ENCODE peak calls at places on chromosomes 13 and 19, in seven cellular contexts. D is lower leg skin, W is Peyer's patch, U is IMR-90, A is tibial nerve, J is transverse colon, K is ovary. B is an unnamed sample.

GRCh38 chr13:20492641-20493040 is 33.0 kb downstream of the CRYL1 start:
- DNase-seq in K (no peak), U (peak; percentile 65), A (no peak), D (no peak), J (peak; percentile 30), W (no peak), B (peak; percentile 30)

GRCh38 chr13:40096357-40096911 is 441.0 kb downstream of the COG6 start:
- DNase-seq in W (peak; percentile 61), U (no peak), A (no peak), D (no peak), K (no peak), J (no peak), B (no peak)

GRCh38 chr13:32426981-32427851 is 714 bp downstream of the N4BP2L1 start:
- DNase-seq in A (peak; percentile 20), W (peak; percentile 78), D (peak; percentile 90), U (peak; percentile 29), J (peak; percentile 56), K (peak; percentile 75), B (no peak)

GRCh38 chr13:106187092-106187491 is 348.4 kb downstream of the EFNB2 start:
- DNase-seq in U (no peak), J (no peak), D (no peak), W (no peak), A (no peak), K (no peak), B (no peak)

GRCh38 chr19:57559008-57559403 is 657 bp downstream of the ZNF550 start:
- DNase-seq in U (no peak), K (peak; percentile 30), D (no peak), A (no peak), W (no peak), J (peak; percentile 10), B (peak; percentile 87)

GRCh38 chr19:20247016-20247683 is 80.1 kb downstream of the ZNF486 start:
- DNase-seq in A (no peak), U (no peak), K (peak; percentile 66), D (no peak), J (no peak), W (no peak), B (no peak)

GRCh38 chr13:110123041-110123809 is 183.7 kb downstream of the COL4A1 start:
- DNase-seq in K (no peak), A (no peak), U (no peak), W (no peak), J (no peak), D (peak; percentile 76), B (no peak)

GRCh38 chr19:33426621-33427475 is 53.3 kb downstream of the CEBPG start:
- DNase-seq in A (no peak), K (no peak), U (no peak), D (no peak), J (no peak), W (no peak), B (no peak)

GRCh38 chr19:47187797-47188196 is 43.2 kb downstream of the BBC3 start:
- DNase-seq in D (no peak), A (no peak), J (peak; percentile 78), U (no peak), W (peak; percentile 49), K (no peak), B (no peak)

GRCh38 chr19:43755256-43755801 is 567 bp upstream of the SMG9 start:
- DNase-seq in A (peak; percentile 57), W (peak; percentile 92), K (peak; percentile 84), D (peak; percentile 96), U (peak; percentile 61), J (peak; percentile 90), B (no peak)

GRCh38 chr13:90447735-90448103 is 899.8 kb upstream of the MIR17HG start:
- DNase-seq in A (no peak), J (no peak), D (no peak), K (no peak), W (no peak), U (peak; percentile 63), B (peak; percentile 19)

DNA sequence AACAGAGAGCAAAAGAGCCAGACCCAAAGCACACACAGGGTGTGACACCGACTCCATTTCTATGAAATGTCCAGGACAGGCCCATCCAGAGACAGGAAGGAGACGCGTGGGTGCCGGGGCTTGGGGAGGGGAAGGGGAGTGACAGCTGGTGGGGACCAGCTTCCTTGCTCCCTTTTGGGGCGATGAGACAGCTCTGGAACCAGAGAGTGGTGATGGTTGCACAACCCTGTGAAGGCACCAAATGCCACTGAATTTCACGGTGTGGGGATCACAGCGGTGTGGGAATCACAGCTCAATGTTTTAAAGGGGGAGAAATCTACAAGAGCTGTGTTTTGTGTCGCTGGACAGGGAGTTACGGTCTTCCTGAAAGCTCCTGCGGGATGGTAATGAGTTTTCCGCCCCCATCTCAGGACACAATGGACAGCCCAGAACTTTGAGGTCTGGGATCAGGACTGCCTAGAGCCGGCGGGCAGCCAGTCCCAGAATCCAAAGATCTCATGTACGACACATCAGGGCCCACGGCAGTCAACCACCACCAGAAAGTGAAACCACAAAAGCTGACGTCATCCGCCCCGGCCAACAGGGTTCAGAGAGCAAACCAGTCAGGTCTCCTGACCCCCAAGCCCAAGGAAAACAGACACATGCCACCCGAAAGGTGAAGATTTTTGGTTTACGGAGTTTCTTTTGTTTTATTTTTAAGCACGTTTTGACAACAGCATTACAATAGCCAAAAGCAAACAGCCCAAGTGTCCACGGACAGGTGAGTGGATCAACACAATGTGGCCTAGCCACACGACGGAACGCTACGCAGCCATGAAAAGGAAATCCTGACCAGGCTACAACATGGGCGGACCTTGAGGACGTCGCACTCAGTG is 7.3 kb downstream of the SGTA start:
- DNase-seq in U (peak; percentile 35), W (peak; percentile 90), A (peak; percentile 53), K (no peak), D (no peak), J (peak; percentile 71), B (peak; percentile 82)
- TF ChIP-seq POLR2A in U (no peak), W (no peak), A (no peak), K (no peak), D (no peak), J (no peak), B (no peak)

GRCh38 chr19:40191836-40192646 is 815 bp downstream of the MAP3K10 start:
- DNase-seq in J (peak; percentile 37), K (peak; percentile 59), W (peak; percentile 50), D (no peak), A (no peak), U (peak; percentile 19), B (peak; percentile 63)
- TF ChIP-seq POLR2A in J (no peak), K (no peak), W (no peak), D (no peak), A (no peak), U (no peak), B (no peak)

GRCh38 chr19:12945479-12946091 is at the start of gene RAD23A:
- DNase-seq in W (peak; percentile 99), K (peak; percentile 99), J (peak; percentile 99), D (peak; percentile 99), U (peak; percentile 98), A (peak; percentile 96), B (peak; percentile 81)
- TF ChIP-seq POLR2A in W (peak; percentile 71), K (peak; percentile 89), J (peak; percentile 91), D (no peak), U (peak; percentile 95), A (peak; percentile 88), B (peak; percentile 88)

DNA sequence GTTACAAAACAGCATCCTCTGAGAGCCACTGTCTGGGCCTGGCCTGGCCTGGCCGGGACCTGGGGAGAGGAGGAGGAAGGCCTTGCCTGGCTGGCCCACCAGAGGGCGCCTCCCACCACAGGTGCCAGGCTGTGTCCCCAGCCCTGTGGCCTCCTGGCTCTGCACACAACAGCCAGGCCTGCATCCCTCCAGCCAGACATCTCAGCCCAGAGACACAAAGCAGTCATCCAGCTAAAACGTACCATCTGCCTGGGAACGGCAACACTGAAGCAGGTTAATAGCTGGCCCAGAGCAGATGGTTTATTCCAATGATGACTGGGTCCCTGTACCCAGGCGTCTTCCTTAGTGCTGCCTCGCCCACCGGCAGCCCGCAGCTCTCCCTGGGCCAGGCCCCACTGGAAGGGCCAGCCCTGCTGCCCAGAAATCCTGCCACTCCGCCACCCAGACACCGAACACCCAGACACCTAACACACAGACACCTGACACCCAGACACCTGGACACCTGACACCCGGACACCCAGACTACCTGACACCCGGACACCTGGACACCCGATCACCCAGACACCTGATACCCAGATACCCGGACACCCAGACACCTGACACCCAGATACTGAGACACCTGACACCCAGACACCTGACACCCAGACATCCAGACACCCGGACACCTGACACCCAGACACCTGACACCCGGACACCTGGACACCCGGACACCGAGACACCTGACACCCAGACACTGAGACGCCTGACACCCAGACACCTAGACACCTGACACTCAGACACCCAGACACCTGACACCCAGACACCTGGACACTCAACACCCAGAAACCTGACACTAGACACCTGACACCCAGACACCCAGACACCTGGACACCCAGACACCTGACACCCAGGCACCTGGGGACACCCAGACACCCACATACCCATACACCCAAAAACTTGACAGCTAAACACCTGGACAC is 20.1 kb downstream of the C19orf12 start:
- DNase-seq in K (peak; percentile 72), J (peak; percentile 85), U (peak; percentile 70), W (peak; percentile 91), A (peak; percentile 79), D (peak; percentile 96), B (peak; percentile 84)
- TF ChIP-seq POLR2A in K (no peak), J (no peak), U (no peak), W (no peak), A (no peak), D (no peak), B (no peak)

GRCh38 chr13:113411216-113412023 is 41.9 kb downstream of the ADPRHL1 start:
- DNase-seq in D (no peak), J (peak; percentile 52), K (no peak), W (peak; percentile 59), U (peak; percentile 99), A (no peak), B (peak; percentile 99)
- TF ChIP-seq POLR2A in D (no peak), J (no peak), K (no peak), W (no peak), U (peak; percentile 25), A (no peak), B (no peak)

DNA sequence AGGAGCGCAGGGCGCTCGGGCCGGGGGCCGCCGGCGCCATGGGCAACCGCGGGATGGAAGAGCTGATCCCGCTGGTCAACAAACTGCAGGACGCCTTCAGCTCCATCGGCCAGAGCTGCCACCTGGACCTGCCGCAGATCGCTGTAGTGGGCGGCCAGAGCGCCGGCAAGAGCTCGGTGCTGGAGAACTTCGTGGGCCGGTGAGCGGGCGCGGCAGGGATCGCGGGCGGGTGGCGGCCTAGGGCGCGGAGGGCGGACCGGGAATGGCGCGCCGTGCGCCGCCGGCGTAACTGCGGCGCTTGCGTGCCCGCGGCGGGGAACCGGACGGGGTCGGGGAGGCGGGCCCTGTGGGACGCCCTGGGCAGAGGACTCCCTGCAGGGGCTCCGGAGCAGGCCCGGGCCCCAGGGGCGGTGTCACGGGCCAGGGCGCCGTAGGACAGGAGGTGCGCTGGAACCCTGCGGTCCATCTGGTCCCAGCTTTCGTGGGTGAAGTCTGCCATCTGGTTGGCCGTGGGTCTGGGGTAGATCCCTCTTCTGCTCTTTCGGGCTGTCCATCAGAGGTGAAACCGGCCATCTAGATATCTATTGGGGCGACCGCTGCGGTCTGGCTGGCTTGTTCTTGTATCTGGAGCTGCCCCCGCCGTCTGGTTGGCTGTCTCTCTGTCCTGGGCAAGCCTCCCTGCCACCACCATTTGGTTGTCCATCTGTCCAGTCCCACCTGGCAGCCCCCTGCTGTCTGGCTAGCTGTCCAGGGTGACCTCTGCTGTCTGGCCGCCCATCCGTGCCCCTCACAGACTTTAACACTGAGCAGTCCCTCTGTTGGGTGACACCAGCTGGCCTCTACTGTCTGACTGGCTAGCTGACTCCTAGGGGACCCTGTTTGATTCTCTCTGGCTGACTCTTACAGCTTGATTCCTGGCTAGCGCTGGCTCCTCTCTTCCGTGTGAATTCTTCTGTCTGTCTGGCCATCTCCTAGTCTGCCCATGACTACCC is 622 bp downstream of the DNM2 start:
- DNase-seq in J (peak; percentile 41), D (peak; percentile 89), U (peak; percentile 28), K (peak; percentile 55), A (no peak), W (no peak), B (no peak)
- TF ChIP-seq POLR2A in J (no peak), D (no peak), U (peak; percentile 50), K (no peak), A (no peak), W (no peak), B (peak; percentile 26)

GRCh38 chr19:41872384-41872774 is 4.7 kb upstream of the CD79A start:
- DNase-seq in K (no peak), U (no peak), W (no peak), A (no peak), J (no peak), D (no peak), B (no peak)
- TF ChIP-seq POLR2A in K (no peak), U (no peak), W (no peak), A (no peak), J (no peak), D (no peak), B (no peak)